ENCODE peak calls at places on chromosomes 16 and 17, in eight cellular contexts. F is OCI-LY7; C is mammary epithelial cell; J is ovary; Y is CD8-positive, alpha-beta memory T cell; W is neuronal stem cell; U is tibial nerve; Z is PC-3. R is an unnamed sample. For H3K4me1, the result is how much of the 10 kb centered on the place peaks cover.

GRCh38 chr16:68086860-68087268 is 1.7 kb downstream of the NFATC3 start:
- DNase-seq in F (no peak), C (peak), J (no peak), Y (no peak), W (no peak), U (no peak), Z (peak), R (no peak)

GRCh38 chr16:14961405-14962186 is 13.2 kb upstream of the PDXDC1 start:
- DNase-seq in F (no peak), C (no peak), J (no peak), Y (no peak), W (no peak), U (no peak), Z (no peak), R (no peak)

GRCh38 chr17:41505007-41505835 is at the start of gene KRT13:
- DNase-seq in F (no peak), C (no peak), J (no peak), Y (no peak), W (no peak), U (no peak), Z (no peak), R (no peak)

GRCh38 chr16:4218202-4218601 is 23.7 kb downstream of the SRL start:
- DNase-seq in F (no peak), C (no peak), J (no peak), Y (no peak), W (no peak), U (no peak), Z (no peak), R (no peak)

GRCh38 chr16:31382485-31383161 is 10.5 kb upstream of the ITGAD start:
- DNase-seq in F (peak), C (peak), J (peak), Y (peak), W (peak), U (no peak), Z (peak), R (peak)

GRCh38 chr16:4634768-4635167 is 10.1 kb downstream of the MGRN1 start:
- DNase-seq in F (no peak), C (no peak), J (no peak), Y (no peak), W (no peak), U (no peak), Z (no peak), R (no peak)

GRCh38 chr16:87056083-87056482 is 261.1 kb downstream of the C16orf95 start:
- DNase-seq in F (no peak), C (peak), J (no peak), Y (no peak), W (no peak), U (no peak), Z (peak), R (no peak)

GRCh38 chr17:3826191-3826590 is 19.9 kb downstream of the NCBP3 start:
- DNase-seq in F (no peak), C (no peak), J (no peak), Y (no peak), W (no peak), U (no peak), Z (no peak), R (no peak)

GRCh38 chr17:3965123-3965800 is 1.0 kb upstream of the ATP2A3 start:
- DNase-seq in F (peak), C (peak), J (no peak), Y (peak), W (peak), U (peak), Z (peak), R (no peak)

GRCh38 chr17:77881545-77881944 is 77.0 kb upstream of the TNRC6C start:
- DNase-seq in F (peak), C (peak), J (no peak), Y (peak), W (no peak), U (peak), Z (no peak), R (peak)

GRCh38 chr17:77883213-77883650 is 75.3 kb upstream of the TNRC6C start:
- DNase-seq in F (no peak), C (no peak), J (no peak), Y (no peak), W (no peak), U (no peak), Z (no peak), R (no peak)

GRCh38 chr17:77882040-77882439 is 76.5 kb upstream of the TNRC6C start:
- DNase-seq in F (no peak), C (no peak), J (no peak), Y (no peak), W (no peak), U (no peak), Z (no peak), R (no peak)

GRCh38 chr17:77884019-77884418 is 74.5 kb upstream of the TNRC6C start:
- DNase-seq in F (peak), C (no peak), J (no peak), Y (no peak), W (peak), U (no peak), Z (no peak), R (no peak)

DNA sequence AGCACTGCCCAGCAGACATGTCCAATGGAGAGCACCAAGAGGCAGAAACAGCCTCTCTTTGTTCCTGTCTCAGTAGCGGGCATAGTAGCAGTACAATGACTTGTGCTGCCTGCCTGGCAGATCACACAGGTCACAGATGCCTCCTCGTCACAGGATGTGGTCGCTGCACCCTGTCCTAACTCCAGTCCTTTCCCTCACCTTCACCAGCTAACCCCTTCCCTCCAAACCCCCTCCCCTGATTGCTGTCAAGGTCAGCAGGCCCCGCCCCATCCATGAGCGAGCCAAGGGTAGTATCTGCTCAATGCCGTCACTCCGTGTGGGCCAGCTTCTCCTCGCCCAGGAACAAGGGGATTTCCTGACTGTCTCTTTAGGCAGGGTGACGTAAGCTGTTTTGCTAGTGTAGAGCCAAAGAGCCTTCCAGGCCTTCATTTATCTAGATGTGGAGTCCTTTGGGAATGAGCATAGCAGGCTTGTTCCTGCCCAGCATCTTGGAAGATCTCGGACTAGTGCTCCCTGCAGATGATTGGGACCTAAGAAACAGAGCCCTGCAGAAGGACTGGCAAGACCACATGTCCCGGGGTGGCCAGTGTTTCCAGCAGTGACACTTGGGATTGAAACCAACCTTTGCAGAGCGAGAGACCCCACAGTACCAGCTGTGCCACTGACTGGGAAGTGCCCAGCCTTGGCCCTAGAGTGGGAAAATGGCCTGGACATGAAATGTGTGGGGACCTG is 75.9 kb upstream of the TNRC6C start:
- DNase-seq in F (peak), C (peak), J (no peak), Y (peak), W (no peak), U (no peak), Z (no peak), R (peak)
- H3K4me1 ChIP-seq in F (half or more), C (under half), J (under half), Y (half or more), W (under half), U (under half), Z (under half), R (under half)

DNA sequence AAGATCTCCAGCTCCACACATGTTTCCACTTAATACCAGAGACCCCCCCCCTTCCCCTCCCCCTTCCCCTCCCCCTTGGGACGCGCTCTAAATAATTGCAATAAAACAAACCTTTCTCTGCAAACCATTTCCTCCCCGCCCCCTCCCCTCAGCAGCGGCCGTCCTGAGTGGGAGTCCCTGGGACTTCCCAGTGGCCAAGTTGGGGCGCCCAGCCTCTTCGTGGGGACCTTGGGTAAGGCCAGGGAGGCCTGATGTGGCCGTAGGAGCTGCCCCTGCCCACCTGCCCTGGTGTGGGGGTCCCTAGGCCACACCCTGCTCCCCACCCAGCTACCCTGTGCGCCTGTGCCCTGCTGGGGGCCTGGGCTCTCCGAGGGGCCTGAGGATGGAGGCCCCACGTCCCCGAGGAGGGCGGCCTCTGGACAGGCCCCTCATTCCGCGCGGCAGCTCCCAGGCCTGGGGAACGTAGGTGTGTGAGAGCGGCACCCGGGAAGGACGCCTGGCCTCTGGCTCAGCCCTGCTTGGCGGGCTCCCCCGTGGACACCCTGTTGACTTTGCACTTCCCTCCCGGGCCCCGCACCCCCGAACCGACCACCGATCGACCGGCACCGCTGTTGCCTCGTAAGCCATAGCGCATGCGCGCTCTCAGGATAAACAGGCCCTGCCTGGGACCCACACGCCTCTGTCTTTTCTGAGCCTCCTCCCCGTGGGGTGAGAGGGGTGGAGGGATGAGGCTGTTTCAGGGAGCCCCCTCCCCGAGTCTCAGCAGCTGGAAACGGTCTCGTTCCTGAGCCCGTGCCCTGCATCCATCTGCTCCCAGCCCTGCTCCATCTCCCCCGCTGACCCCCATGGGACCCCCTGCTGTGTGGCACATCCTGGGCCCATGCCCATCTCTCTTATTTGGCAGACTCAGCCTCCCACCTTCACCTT is 9.0 kb downstream of the NTHL1 start:
- DNase-seq in F (no peak), C (no peak), J (peak), Y (no peak), W (no peak), U (no peak), Z (no peak), R (no peak)
- H3K4me1 ChIP-seq in F (under half), C (under half), J (half or more), Y (under half), W (under half), U (half or more), Z (half or more), R (under half)

GRCh38 chr17:64994281-64994680 is 62.3 kb downstream of the GNA13 start:
- DNase-seq in F (no peak), C (no peak), J (no peak), Y (no peak), W (no peak), U (no peak), Z (no peak), R (no peak)

GRCh38 chr17:64992325-64992802 is 64.2 kb downstream of the GNA13 start:
- DNase-seq in F (no peak), C (peak), J (no peak), Y (no peak), W (no peak), U (no peak), Z (peak), R (no peak)

GRCh38 chr17:64994781-64995538 is 61.6 kb downstream of the GNA13 start:
- DNase-seq in F (no peak), C (no peak), J (no peak), Y (no peak), W (no peak), U (no peak), Z (no peak), R (no peak)

GRCh38 chr17:64991726-64992125 is 64.8 kb downstream of the GNA13 start:
- DNase-seq in F (no peak), C (no peak), J (no peak), Y (no peak), W (no peak), U (no peak), Z (no peak), R (no peak)

GRCh38 chr17:64993867-64994266 is 62.7 kb downstream of the GNA13 start:
- DNase-seq in F (no peak), C (no peak), J (no peak), Y (no peak), W (no peak), U (no peak), Z (no peak), R (no peak)
- H3K4me1 ChIP-seq in F (half or more), C (under half), J (under half), Y (under half), W (under half), U (under half), Z (under half), R (under half)

GRCh38 chr17:67449065-67449464 is 72.0 kb downstream of the PITPNC1 start:
- DNase-seq in F (no peak), C (no peak), J (no peak), Y (no peak), W (no peak), U (no peak), Z (no peak), R (no peak)
- H3K4me1 ChIP-seq in F (half or more), C (under half), J (under half), Y (half or more), W (under half), U (under half), Z (under half), R (under half)

GRCh38 chr17:47615766-47616424 is 33.8 kb upstream of the KPNB1 start:
- DNase-seq in F (peak), C (peak), J (no peak), Y (no peak), W (peak), U (no peak), Z (peak), R (no peak)

GRCh38 chr17:47607481-47607880 is 42.2 kb upstream of the KPNB1 start:
- DNase-seq in F (no peak), C (no peak), J (no peak), Y (no peak), W (no peak), U (no peak), Z (no peak), R (no peak)

DNA sequence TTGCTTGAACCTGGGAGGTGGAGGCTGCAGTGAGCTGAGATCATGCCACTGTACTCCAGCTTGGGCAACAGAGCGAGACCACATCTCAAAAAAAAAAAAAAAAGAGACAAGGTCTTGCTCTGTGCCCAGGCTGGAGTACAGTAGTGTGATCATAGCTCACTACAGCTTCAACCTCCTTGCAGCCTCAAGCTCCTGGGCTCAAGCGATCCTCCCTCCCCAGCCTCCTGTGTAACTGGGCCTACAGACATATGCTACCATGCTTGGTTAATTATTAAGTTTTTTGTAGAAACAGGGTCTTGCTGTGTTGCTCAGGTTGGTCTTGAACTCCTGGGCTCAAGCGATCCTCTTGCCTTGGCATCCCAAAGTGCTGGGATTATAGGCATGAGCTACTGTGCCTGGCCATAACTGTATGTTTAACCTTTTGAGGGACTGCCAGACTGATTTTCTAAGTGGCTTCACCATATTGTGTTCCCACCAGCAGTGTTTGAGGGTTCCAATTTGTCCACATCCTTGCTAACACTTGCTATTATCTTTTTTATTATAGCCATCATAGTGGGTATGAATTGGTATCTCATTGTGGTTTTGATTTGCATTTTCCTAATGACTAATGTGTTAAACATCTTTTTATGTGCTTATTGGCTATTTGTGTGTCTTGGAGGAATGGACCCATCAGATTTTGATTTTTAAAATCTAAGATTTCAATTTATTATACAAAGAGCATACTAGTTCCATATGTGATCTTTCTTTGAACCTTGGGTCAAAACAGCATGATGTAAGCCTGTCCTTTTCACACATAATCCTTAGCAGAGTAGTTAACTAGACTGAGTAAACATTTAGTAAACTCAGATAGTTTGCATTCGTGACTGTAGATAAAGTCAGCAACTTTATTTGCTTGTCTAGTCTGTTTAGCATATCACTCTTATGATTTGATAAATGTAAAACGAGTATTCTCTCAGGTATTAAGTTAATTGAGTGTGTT is 38.1 kb upstream of the KPNB1 start:
- DNase-seq in F (no peak), C (no peak), J (no peak), Y (no peak), W (no peak), U (no peak), Z (peak), R (no peak)
- H3K4me1 ChIP-seq in F (under half), C (under half), J (under half), Y (under half), W (under half), U (under half), Z (under half), R (under half)

DNA sequence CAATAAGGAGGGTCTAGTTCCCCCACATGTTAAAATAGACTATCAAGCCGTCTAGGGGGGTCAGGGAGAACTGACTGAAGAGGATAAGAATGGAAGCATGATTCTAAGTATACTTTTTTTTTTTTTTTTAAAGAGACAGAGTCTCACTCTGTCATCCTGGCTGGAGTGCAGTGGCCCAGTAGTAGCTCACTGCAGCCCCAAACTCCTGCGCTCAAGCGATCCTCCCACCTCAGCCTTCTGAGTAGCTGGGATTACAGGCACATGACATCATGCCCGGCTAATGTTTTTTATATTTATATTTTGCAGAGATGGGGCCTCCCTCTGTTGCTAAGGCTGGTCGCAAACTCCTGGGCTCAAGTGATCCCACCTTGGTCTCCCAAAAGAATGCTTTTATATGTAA is 14.2 kb downstream of the AMFR start:
- DNase-seq in F (no peak), C (no peak), J (no peak), Y (no peak), W (no peak), U (no peak), Z (no peak), R (no peak)
- H3K4me1 ChIP-seq in F (under half), C (under half), J (under half), Y (under half), W (under half), U (under half), Z (under half), R (under half)

GRCh38 chr17:47717261-47717697 is 15.8 kb upstream of the TBX21 start:
- DNase-seq in F (no peak), C (no peak), J (no peak), Y (no peak), W (no peak), U (no peak), Z (no peak), R (no peak)
- H3K4me1 ChIP-seq in F (under half), C (under half), J (under half), Y (half or more), W (under half), U (under half), Z (under half), R (under half)

GRCh38 chr17:80260791-80261158 is at the start of gene RNF213:
- DNase-seq in F (peak), C (no peak), J (peak), Y (peak), W (peak), U (no peak), Z (peak), R (peak)

GRCh38 chr17:80262291-80262690 is 1.6 kb downstream of the RNF213 start:
- DNase-seq in F (peak), C (no peak), J (no peak), Y (no peak), W (no peak), U (no peak), Z (no peak), R (no peak)

GRCh38 chr17:80259642-80260535 is 763 bp upstream of the RNF213 start:
- DNase-seq in F (peak), C (peak), J (peak), Y (peak), W (peak), U (peak), Z (peak), R (peak)

GRCh38 chr17:80261895-80262279 is 1.2 kb downstream of the RNF213 start:
- DNase-seq in F (no peak), C (no peak), J (no peak), Y (no peak), W (no peak), U (no peak), Z (no peak), R (no peak)

DNA sequence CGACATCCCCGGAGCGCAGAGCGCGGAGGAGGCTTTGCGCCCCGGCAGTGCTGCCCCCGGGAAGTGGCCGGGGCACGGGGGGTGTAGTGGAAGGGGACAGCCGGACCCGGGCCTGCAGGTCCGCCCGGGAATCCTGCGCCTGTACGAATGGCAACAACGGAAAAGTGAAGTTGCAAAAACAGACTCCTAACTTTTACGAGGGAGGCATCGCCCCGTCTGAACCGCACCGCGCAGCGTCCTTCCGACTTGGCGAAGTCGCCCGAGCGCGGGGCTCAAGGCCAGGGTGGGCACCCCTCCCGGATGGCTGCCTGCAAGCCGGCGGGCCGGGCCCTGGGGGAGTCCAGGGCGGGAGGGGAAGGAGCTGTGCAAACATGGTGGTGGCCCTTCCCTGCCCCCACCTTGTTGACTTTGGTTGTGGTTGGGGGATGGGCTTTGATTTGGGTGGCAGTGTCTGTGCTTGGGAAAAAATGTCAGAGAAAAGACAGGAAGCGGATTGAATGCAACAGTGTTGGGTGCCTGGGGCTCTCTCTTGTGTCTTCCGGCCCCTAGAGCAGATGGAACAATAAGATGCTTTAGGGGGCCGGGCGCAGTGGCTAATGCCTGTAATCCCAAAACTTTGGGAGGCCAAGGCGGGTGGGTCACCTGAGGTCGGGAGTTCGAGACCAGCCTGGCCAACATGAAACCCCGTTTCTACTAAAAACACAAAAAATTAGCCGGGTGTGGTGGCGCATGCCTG is 675 bp downstream of the RNF213 start:
- DNase-seq in F (peak), C (peak), J (peak), Y (peak), W (peak), U (peak), Z (peak), R (peak)
- H3K4me1 ChIP-seq in F (half or more), C (under half), J (under half), Y (under half), W (under half), U (under half), Z (under half), R (under half)

R was measured in uterus.